ENCODE peak calls at places on chromosomes 7 and 10, in five cellular contexts. L is cardiac muscle cell, T is right cardiac atrium, H is ascending aorta, D is aorta. S is an unnamed sample. For H3K4me1, the result is how much of the 10 kb centered on the place peaks cover.

GRCh38 chr10:1598393-1599153 is 138.8 kb downstream of the ADARB2 start:
- DNase-seq in L (no peak), T (no peak), H (no peak), D (peak), S (no peak)

GRCh38 chr7:50970092-50970491 is 187.4 kb upstream of the GRB10 start:
- DNase-seq in L (no peak), T (no peak), H (no peak), D (no peak), S (no peak)

GRCh38 chr10:132397671-132398565 is 918 bp downstream of the PWWP2B start:
- DNase-seq in L (no peak), T (peak), H (no peak), D (peak), S (peak)

GRCh38 chr7:65978891-65979582 is 3.0 kb downstream of the GUSB start:
- DNase-seq in L (no peak), T (no peak), H (no peak), D (no peak), S (no peak)

GRCh38 chr7:130515315-130516047 is 23.6 kb downstream of the MEST start:
- DNase-seq in L (no peak), T (no peak), H (no peak), D (no peak), S (no peak)

GRCh38 chr7:70833726-70834125 is 298.2 kb upstream of the GALNT17 start:
- DNase-seq in L (no peak), T (no peak), H (no peak), D (no peak), S (no peak)

GRCh38 chr10:1396236-1396635 is 340.1 kb downstream of the WDR37 start:
- DNase-seq in L (no peak), T (no peak), H (no peak), D (no peak), S (peak)

GRCh38 chr10:102231357-102232318 is 5.5 kb downstream of the ELOVL3 start:
- DNase-seq in L (peak), T (peak), H (no peak), D (peak), S (peak)

GRCh38 chr7:105759670-105760548 is 116.5 kb downstream of the ATXN7L1 start:
- DNase-seq in L (peak), T (no peak), H (no peak), D (no peak), S (peak)

GRCh38 chr10:72258617-72259016 is 15.1 kb upstream of the DDIT4 start:
- DNase-seq in L (no peak), T (no peak), H (no peak), D (no peak), S (no peak)

GRCh38 chr10:123972481-123973401 is 81.1 kb upstream of the CPXM2 start:
- DNase-seq in L (peak), T (no peak), H (no peak), D (no peak), S (no peak)

GRCh38 chr10:93999401-93999851 is 5.7 kb downstream of the PLCE1 start:
- DNase-seq in L (peak), T (peak), H (no peak), D (peak), S (peak)

GRCh38 chr7:152411389-152411788 is 24.4 kb downstream of the KMT2C start:
- DNase-seq in L (peak), T (no peak), H (no peak), D (no peak), S (peak)

GRCh38 chr7:111587715-111588433 is 25.6 kb upstream of the IMMP2L start:
- DNase-seq in L (no peak), T (no peak), H (no peak), D (no peak), S (no peak)

GRCh38 chr10:44183667-44184632 is 200.9 kb downstream of the CXCL12 start:
- DNase-seq in L (no peak), T (no peak), H (no peak), D (no peak), S (no peak)

GRCh38 chr10:10149899-10150298 is 867.8 kb upstream of the CELF2 start:
- DNase-seq in L (no peak), T (no peak), H (no peak), D (no peak), S (no peak)

GRCh38 chr7:32890553-32891045 is 961 bp downstream of the KBTBD2 start:
- DNase-seq in L (peak), T (no peak), H (no peak), D (no peak), S (peak)

GRCh38 chr10:6819301-6819700 is 239.2 kb upstream of the PRKCQ start:
- DNase-seq in L (no peak), T (no peak), H (no peak), D (peak), S (no peak)

GRCh38 chr7:66319373-66319979 is 114.3 kb downstream of the TPST1 start:
- DNase-seq in L (no peak), T (no peak), H (no peak), D (no peak), S (no peak)

GRCh38 chr10:67606572-67606971 is 89.4 kb downstream of the CTNNA3 start:
- DNase-seq in L (no peak), T (no peak), H (no peak), D (no peak), S (no peak)

GRCh38 chr7:299628-300027 is 9.7 kb downstream of the FOXL3 start:
- DNase-seq in L (no peak), T (no peak), H (no peak), D (no peak), S (no peak)

DNA sequence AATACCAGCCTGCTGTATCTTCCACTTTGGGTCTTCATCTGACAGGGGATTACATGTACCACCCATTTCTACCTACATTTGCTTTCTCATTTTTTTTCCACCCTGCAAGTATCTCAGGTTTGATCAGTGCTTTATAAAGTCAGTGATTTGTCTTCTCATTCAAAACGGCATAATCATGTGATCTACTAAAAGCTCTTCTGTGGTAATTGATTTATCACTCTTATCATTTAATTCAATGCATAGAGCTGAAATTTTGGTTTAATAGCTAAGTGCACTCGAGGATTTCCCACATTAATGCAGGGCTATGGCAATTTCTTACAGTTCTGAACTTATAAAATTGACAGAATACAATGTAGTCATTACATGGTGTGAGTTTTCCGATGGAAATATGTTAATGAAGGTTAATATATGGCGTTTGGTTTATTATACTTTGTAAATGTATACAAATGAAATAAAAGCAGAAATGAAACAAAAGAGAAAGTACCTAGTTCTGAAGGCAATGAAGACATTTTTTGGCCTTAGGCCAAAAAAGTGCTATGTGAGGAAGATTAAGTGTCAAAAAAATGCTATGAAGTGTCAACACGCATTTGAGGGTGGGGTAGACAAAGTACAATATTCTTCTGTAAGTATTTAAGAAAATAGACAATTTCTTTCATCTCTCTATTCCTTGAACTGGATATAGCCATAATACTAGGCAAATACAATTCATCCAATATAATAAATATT is 457.3 kb downstream of the ETV1 start:
- DNase-seq in L (no peak), T (no peak), H (no peak), D (no peak), S (no peak)
- H3K4me1 ChIP-seq in L (under half), T (under half), H (under half), D (under half), S (under half)

GRCh38 chr7:44636041-44636580 is 29.7 kb downstream of the OGDH start:
- DNase-seq in L (no peak), T (no peak), H (no peak), D (no peak), S (no peak)

GRCh38 chr7:44636926-44637325 is 30.5 kb downstream of the OGDH start:
- DNase-seq in L (no peak), T (no peak), H (no peak), D (no peak), S (no peak)

GRCh38 chr7:44637788-44638594 is 31.6 kb downstream of the OGDH start:
- DNase-seq in L (no peak), T (no peak), H (peak), D (peak), S (no peak)

GRCh38 chr7:44639701-44640321 is 33.4 kb downstream of the OGDH start:
- DNase-seq in L (peak), T (no peak), H (no peak), D (peak), S (peak)

DNA sequence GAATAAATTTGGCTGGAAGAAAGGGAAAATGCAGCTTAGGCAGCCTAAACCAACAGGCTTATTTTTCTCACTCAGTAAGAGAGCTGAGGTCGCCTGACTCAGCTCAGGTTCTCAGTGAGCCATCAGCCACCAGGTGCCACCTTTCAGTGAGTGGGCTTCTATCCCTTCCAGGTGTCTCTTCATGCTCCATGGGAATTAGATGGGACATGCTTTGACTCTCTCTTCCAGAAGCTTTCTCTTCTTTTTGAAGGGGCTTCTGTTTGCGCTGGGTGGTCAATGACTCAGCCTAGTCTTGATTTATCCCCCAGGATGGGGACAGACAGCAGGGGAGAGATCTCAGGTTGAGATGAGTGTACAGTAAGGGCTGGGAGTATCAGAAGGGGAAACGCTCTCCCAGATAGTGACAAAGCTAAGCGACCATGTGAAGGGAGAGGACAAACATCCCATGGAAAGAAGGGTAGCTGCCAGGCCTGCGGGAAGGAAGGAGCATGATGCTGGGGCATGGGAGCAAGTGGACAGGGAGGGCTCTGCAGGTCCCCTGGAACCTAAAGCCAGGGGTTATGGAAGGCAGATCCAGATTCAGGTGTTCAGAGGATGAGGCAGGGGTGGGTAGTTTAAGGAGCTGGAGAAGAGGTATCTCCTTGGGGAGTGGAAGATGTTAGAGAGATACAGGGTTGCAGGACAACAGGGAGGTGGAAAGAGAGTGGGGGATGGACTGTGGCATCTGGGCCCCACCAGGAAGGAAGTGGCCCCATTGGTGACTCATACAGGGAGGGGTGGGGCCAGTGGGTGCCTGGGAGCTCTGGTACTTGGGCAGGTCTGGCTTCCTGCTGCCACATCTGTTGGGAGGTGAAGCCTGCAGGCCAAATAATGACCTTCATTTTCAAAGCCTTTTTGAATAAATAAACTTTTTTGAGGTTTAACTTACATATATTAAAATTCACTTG is 32.5 kb downstream of the OGDH start:
- DNase-seq in L (no peak), T (peak), H (peak), D (peak), S (peak)
- H3K4me3 ChIP-seq in L (no peak), T (no peak), H (no peak), D (no peak), S (no peak)

DNA sequence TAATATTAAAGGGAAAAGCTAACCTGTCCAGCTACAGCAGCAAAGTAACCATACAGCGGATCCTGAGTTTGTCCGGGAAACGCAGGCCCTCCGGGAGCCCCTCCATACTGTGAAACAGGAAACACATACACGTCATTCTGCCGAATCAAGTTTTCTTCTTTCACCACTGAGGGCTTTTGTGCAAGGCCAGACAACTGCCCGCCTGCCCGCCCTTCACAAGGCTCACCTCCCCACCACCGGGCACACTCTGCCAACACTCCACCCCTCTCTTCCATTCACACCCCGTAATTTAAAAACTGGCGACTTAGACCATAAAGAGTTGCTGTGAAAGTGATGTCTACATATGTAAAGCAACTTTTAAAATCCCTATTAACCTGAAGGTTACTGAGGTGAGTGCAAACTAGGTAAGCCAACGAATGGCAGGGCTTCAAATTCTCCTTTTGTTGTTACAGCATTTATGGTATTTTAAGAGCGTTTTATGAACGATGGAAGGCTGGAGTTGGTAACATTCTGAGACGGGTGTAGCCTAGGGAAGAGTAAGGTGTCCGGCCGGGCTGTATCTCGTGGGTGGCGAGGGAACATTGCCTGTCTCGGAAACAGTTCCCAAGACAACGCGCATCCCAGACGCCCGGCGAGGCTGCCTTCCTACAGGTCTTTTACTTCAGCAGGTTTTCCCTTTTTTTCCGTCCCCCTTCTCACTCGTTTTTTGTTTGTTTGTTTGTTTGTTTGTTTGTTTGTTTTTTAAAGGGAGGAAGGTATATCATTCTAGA is 817 bp downstream of the SRI start:
- DNase-seq in L (peak), T (peak), H (no peak), D (peak), S (peak)
- H3K27ac ChIP-seq in L (peak), T (no peak), H (peak), D (peak), S (peak)

DNA sequence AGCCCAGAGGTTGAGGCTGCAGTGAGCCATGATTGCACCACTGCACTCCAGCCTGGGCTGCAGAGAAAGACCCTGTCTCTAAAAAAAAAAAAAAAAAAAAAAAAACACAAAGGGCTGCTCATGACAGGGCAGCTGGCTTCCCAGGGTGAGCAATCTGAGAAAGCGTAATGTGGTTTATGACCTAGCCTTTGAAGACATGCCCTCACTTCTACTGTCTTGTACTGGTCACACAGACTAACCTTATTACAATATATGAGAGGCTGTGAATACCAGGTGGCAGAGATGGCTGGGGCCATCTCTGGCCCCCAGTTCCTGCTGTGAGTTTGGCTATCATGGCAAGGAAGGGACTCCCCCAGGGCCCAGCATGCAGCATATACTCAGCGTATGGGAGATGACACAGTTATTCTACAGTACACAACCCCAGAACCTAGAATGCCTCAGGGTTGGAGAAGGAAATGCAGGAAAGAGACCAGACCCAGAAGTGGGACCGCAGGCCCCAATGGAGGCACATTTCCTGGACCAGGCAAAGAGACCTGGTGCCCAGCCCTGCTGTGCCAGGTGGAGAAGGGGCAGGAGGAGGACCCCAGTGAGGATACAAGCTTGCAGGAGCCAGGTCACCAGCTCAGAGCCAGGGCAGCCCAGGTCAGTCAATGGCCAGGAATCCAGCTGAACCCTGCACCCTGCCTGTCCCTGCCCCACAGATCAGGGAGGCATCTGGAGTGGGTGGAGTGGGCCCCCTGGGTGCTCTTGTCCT is 26.3 kb downstream of the NPTX2 start:
- DNase-seq in L (no peak), T (no peak), H (no peak), D (peak), S (no peak)
- H3K4me1 ChIP-seq in L (under half), T (under half), H (under half), D (under half), S (under half)

DNA sequence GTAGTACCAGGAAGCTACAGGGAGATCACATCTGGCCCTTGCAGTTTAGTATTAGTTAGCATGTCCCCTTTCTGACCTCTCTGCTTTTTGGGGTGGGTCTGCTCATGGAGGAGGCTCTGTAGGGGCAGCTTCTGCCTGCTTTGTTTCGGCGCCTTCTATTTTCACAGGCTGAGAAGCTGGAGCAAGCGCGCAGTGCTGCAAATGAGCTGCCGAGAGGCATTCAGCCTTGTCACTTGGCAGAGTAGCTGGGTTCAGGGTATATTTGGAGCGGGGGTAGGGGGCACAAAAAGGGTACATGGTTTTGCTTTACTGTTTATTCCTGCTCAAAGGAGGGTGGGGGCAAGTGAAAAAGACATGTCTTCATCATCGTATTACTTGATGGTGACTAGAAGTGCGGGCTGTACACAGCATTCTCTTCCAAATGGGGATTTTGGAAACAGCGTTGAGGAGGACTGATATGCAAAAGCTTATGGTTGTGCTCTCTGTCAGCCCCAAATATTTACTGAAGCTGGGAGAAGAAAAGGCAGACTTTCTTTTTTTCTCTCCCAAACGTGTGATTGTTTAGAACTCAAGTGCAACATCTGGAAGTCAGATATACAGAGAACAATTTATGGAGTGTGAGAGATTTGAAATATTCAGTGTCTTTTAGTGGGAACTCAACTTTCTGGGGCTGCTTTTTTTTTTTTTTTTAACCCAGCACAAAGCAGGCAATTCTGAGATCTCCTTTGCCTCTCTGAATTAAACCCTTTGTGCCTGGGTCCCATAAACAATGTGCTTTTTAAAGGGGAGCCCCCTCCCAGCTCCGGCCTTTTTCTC is 146.5 kb downstream of the CELF2 start:
- DNase-seq in L (no peak), T (no peak), H (no peak), D (no peak), S (no peak)
- H3K4me3 ChIP-seq in L (peak), T (peak), H (peak), D (no peak), S (no peak)

GRCh38 chr10:86556933-86557649 is 35.5 kb upstream of the WAPL start:
- DNase-seq in L (no peak), T (no peak), H (no peak), D (no peak), S (no peak)
- H3K27ac ChIP-seq in L (no peak), T (no peak), H (no peak), D (no peak), S (no peak)

GRCh38 chr7:6231184-6231583 is 41.2 kb downstream of the CYTH3 start:
- DNase-seq in L (no peak), T (no peak), H (no peak), D (no peak), S (no peak)
- H3K4me1 ChIP-seq in L (under half), T (under half), H (under half), D (under half), S (under half)

S was measured in testis.